ENCODE peak calls at places on chromosomes 5 and 9, in six cellular contexts. X is HepG2, P is GM12878, N is K562, J is A549, K is upper lobe of left lung. H is an unnamed sample.

GRCh38 chr5:132266031-132266835 is 8.7 kb downstream of the PDLIM4 start:
- ATAC-seq in X (no peak), P (no peak), N (no peak), J (no peak), K (no peak), H (no peak)

GRCh38 chr5:3261081-3261480 is 334.6 kb upstream of the IRX1 start:
- ATAC-seq in X (no peak), P (no peak), N (no peak), J (no peak), K (no peak), H (no peak)

GRCh38 chr5:54288568-54289217 is 21.7 kb downstream of the ARL15 start:
- ATAC-seq in X (no peak), P (no peak), N (no peak), J (no peak), K (no peak), H (no peak)

GRCh38 chr5:138037907-138038633 is 5.2 kb upstream of the FAM13B start:
- ATAC-seq in X (no peak), P (peak), N (no peak), J (no peak), K (no peak), H (no peak)

GRCh38 chr5:66519626-66520025 is 76.6 kb upstream of the MAST4 start:
- ATAC-seq in X (no peak), P (no peak), N (no peak), J (no peak), K (no peak), H (no peak)

GRCh38 chr5:90878549-90879196 is 320.1 kb downstream of the ADGRV1 start:
- ATAC-seq in X (no peak), P (no peak), N (no peak), J (peak), K (peak), H (peak)

GRCh38 chr9:89765211-89765610 is 160.4 kb downstream of the GADD45G start:
- ATAC-seq in X (no peak), P (no peak), N (no peak), J (no peak), K (no peak), H (no peak)

GRCh38 chr5:54226215-54226614 is 84.2 kb downstream of the ARL15 start:
- ATAC-seq in X (no peak), P (no peak), N (no peak), J (no peak), K (no peak), H (no peak)

GRCh38 chr5:44779167-44779566 is 29.6 kb upstream of the MRPS30 start:
- ATAC-seq in X (no peak), P (no peak), N (no peak), J (no peak), K (no peak), H (no peak)

GRCh38 chr9:74281674-74282073 is 215.5 kb upstream of the RORB start:
- ATAC-seq in X (peak), P (peak), N (peak), J (peak), K (no peak), H (no peak)

GRCh38 chr9:27654629-27655285 is 81.5 kb upstream of the C9orf72 start:
- ATAC-seq in X (no peak), P (no peak), N (no peak), J (no peak), K (no peak), H (no peak)

GRCh38 chr5:178207917-178208280 is 3.6 kb downstream of the HNRNPAB start:
- ATAC-seq in X (no peak), P (no peak), N (no peak), J (no peak), K (no peak), H (no peak)
- TF ChIP-seq EP300 in X (no peak), P (no peak), N (no peak), J (no peak), K (no peak), H (no peak)

GRCh38 chr9:806285-807156 is 35.0 kb upstream of the DMRT1 start:
- ATAC-seq in X (peak), P (peak), N (peak), J (peak), K (peak), H (no peak)

GRCh38 chr9:805151-805550 is 36.3 kb upstream of the DMRT1 start:
- ATAC-seq in X (no peak), P (no peak), N (no peak), J (no peak), K (no peak), H (no peak)

DNA sequence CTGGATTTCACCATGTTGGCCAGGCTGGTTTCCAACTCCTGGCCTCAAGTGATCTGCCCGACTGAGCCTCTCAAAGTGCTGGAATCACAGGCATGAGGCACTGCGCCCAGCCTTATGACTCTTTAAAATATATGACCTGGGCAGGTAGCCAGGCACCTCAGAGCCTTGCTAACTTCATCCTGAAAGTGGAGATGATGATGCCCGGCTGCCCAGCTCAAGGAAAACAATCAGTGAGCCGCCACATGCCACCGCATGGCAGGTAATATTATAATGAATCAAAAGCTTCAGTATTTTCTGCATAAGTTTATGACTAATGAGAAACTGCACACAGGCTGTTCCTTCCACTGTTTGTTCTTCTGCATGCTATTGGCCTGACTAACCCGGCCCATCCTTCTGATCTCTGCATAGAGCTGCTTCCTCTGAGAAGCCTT is 30.4 kb upstream of the DMRT1 start:
- ATAC-seq in X (no peak), P (no peak), N (no peak), J (peak), K (peak), H (peak)
- TF ChIP-seq EP300 in X (no peak), P (no peak), N (no peak), J (no peak), K (no peak), H (no peak)

GRCh38 chr5:151651997-151652645 is 34.6 kb downstream of the SPARC start:
- ATAC-seq in X (peak), P (peak), N (peak), J (peak), K (peak), H (peak)
- TF ChIP-seq EP300 in X (no peak), P (no peak), N (no peak), J (no peak), K (no peak), H (no peak)

DNA sequence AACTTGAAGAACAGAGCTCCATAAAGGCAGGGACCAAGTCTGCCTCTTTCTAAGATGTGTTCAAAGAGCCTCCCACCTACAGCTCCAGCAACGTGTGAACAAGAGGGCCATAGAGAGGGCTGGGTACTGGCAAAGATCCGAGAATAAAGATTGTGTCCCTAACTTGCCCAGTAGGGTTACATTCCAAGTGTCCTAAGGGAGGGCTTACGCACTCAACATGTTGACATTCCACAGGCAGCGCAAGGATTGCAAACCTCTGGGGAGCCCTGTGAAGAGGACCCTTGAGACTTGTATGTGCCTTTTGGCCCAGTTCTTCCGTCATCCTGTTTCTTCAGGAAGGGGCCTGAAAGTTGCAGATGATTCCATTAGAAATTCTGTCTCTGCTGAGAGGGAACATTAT is 48.2 kb upstream of the ENTREP1 start:
- ATAC-seq in X (no peak), P (no peak), N (no peak), J (no peak), K (peak), H (peak)
- TF ChIP-seq EP300 in X (no peak), P (no peak), N (no peak), J (no peak), K (no peak), H (no peak)

DNA sequence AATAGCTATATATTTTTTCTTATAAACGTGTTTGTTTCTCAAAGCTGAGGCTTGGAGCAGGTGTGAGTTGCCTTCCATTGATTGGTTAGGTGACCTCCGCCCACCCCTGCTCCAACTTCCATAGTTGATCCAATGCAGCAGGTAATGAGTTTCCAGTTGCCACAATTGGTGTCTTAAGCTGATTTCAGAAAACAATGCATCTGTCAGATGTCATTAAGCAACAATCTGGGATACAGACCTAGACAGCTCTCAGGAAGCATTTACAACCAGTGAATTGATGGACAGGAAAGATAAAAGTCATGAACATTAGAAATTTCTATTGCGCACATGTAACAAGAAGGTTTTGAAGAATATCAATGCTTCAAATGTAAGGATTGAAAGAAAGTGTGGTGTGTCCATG is 510.5 kb downstream of the SEMA5A start:
- ATAC-seq in X (no peak), P (no peak), N (no peak), J (no peak), K (no peak), H (no peak)
- TF ChIP-seq EP300 in X (no peak), P (no peak), N (no peak), J (no peak), K (no peak), H (no peak)

GRCh38 chr5:142613231-142613630 is 72.7 kb downstream of the FGF1 start:
- ATAC-seq in X (no peak), P (no peak), N (no peak), J (no peak), K (no peak), H (no peak)
- TF ChIP-seq EP300 in X (no peak), P (no peak), N (no peak), J (no peak), K (no peak), H (no peak)

DNA sequence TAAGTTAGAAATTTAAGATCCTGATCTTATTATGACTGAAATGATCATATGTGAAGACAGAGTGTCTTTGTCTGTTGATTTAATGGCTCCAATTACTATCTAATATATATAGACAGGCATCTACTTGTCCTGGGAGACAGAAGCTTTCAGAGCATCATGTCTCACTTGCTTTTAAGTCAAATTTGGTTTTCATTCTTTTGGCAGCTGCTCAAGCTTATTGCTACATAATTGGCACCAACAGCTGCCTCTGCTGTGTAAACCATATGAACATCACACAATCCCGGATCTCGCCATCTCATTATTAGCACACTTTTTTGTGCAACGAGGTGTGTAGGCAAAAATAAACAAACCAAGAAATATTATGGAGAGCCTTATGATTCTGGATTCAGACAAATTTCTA is 1717.9 kb downstream of the EFNA5 start:
- ATAC-seq in X (no peak), P (no peak), N (no peak), J (no peak), K (no peak), H (no peak)
- TF ChIP-seq EP300 in X (no peak), P (no peak), N (no peak), J (no peak), K (no peak), H (no peak)

GRCh38 chr5:142368529-142368928 is 43.7 kb upstream of the SPRY4 start:
- ATAC-seq in X (no peak), P (no peak), N (no peak), J (no peak), K (no peak), H (no peak)
- TF ChIP-seq EP300 in X (no peak), P (no peak), N (no peak), J (no peak), K (no peak), H (no peak)

GRCh38 chr9:2489838-2490314 is 131.7 kb upstream of the VLDLR start:
- ATAC-seq in X (no peak), P (no peak), N (no peak), J (no peak), K (peak), H (no peak)
- TF ChIP-seq EP300 in X (no peak), P (no peak), N (no peak), J (no peak), K (no peak), H (no peak)

DNA sequence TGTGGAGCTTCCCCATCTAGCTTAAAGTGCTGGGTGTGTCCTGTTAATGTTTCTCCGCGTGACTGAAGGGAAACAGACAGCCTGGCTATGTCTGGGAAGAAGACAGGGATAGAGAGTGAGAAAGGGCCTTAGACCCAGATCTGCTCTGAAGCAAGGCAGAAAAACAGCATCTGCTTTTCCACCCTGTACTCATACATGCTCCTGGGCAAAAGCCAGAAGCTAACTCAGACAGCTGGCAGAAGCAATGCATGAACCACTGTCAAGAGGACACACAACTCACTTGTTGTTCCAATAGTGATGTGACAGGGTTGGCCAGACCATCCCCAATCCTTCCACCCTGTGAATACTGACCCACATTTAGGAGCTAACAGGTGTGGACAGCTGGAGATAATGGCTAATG is 63.3 kb downstream of the DPYSL3 start:
- ATAC-seq in X (no peak), P (no peak), N (no peak), J (no peak), K (peak), H (peak)
- TF ChIP-seq EP300 in X (no peak), P (no peak), N (no peak), J (no peak), K (no peak), H (no peak)